ENCODE peak calls at places on chromosomes 7 and 10, in five cellular contexts. D is HCT116, A is GM12878, R is Panc1, U is SK-N-SH. S is an unnamed sample.

GRCh38 chr7:148242271-148242801 is 348.2 kb upstream of the C7orf33 start:
- DNase-seq in D (peak), U (peak), A (no peak), R (peak), S (peak)

GRCh38 chr10:61159253-61159652 is 215.3 kb upstream of the RHOBTB1 start:
- DNase-seq in D (no peak), U (no peak), R (no peak), A (no peak), S (no peak)

GRCh38 chr7:128236924-128237586 is 4.0 kb upstream of the LEP start:
- DNase-seq in R (peak), D (no peak), U (no peak), A (peak), S (peak)

GRCh38 chr10:64142395-64142794 is 621.2 kb downstream of the REEP3 start:
- DNase-seq in R (no peak), A (no peak), U (no peak), D (no peak), S (no peak)

GRCh38 chr7:140200102-140200989 is 23.6 kb upstream of the KDM7A start:
- DNase-seq in D (no peak), R (peak), A (no peak), U (no peak), S (no peak)

GRCh38 chr7:119482209-119482608 is 790.8 kb upstream of the KCND2 start:
- DNase-seq in A (peak), U (peak), D (peak), R (no peak), S (peak)

GRCh38 chr10:80453715-80454525 is at the start of gene TSPAN14:
- DNase-seq in R (no peak), U (peak), D (no peak), A (no peak), S (peak)

GRCh38 chr10:96337106-96337505 is 21.7 kb downstream of the OPALIN start:
- DNase-seq in A (no peak), R (no peak), U (no peak), D (no peak), S (peak)

GRCh38 chr7:5652829-5653228 is 128.6 kb downstream of the RNF216 start:
- DNase-seq in D (no peak), A (no peak), R (no peak), U (no peak), S (no peak)

GRCh38 chr10:62978417-62978955 is 154.6 kb upstream of the NRBF2 start:
- DNase-seq in D (no peak), U (no peak), A (no peak), R (no peak), S (no peak)

GRCh38 chr7:156907656-156908055 is 14.7 kb upstream of the LMBR1 start:
- DNase-seq in U (no peak), A (no peak), R (no peak), D (no peak), S (no peak)

GRCh38 chr7:64294701-64295420 is 18.9 kb upstream of the ZNF736 start:
- DNase-seq in D (no peak), A (no peak), U (no peak), R (no peak), S (no peak)

GRCh38 chr7:24406818-24407226 is 122.8 kb downstream of the NPY start:
- DNase-seq in A (no peak), D (no peak), R (no peak), U (no peak), S (peak)
- TF ChIP-seq POLR2AphosphoS5 in A (no peak), D (no peak), R (no peak), U (no peak), S (peak)

DNA sequence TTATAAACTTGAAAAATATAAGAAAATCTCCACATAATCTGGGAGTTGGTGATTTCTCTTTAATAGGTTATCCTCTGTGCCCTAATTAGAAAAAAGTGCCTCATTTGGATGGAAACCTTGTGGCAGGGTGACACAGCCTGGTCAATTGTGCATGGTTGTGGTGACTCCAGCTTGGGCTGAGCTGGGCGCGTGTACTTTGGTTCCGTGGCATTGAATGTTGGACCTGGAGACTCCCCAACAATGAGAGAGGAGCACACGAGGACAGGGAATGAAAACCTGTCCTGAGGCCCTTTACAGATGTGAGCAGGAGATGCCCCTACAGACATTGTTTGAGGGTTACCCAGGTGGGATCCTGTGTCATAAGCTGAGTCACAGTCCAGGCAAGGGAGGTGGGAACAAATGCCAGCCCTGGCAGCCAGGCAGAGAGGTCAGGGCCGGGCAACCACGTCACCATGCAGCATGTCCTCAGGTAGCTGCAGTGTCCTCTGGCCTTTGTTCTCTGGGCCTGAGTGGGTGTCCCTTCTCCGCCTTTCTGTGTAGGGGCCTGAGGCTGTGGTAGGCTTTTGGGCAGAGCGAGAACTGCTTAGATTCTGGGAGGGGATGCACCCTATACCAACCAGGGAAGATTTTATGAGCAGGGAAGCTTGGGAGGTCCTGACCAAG is 147.4 kb upstream of the TBX20 start:
- DNase-seq in D (no peak), U (no peak), A (no peak), R (no peak), S (no peak)
- TF ChIP-seq REST in D (no peak), U (no peak), A (no peak), R (no peak), S (no peak)

DNA sequence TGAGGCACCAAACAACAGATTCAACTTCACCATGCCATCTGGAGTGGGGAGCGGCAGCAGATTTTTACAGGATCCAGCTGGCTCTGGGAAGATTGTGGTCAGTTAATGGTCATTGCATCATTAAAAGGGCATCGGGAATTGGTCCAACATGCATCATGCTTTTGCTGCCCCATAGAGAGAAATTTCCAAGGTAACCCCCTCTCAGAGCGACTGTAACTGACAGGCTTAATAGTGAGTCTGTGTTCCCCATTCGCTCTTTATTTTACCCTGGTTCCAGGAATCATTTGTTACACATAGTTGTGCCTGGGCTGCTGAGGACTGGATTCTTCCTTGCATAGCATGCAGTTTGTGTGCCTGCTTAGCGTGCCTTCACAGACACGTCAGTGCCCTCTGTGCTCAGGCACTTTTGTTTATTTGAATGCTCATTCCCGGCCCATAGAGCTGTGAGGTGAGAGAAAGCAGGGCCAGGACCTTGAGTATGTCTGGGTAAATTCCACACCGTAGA is 49.9 kb downstream of the CDHR3 start:
- DNase-seq in U (peak), A (no peak), R (no peak), D (no peak), S (no peak)
- TF ChIP-seq POLR2AphosphoS5 in U (peak), A (no peak), R (no peak), D (no peak), S (no peak)

GRCh38 chr7:45389073-45389872 is 184.9 kb upstream of the ADCY1 start:
- DNase-seq in D (no peak), A (no peak), U (no peak), R (no peak), S (no peak)
- TF ChIP-seq REST in D (no peak), A (no peak), U (no peak), R (no peak), S (no peak)